ENCODE peak calls at places on chromosome 16, in nine cellular contexts. E, V, T, I, W, J, Y, G and B are unnamed samples.

GRCh38 chr16:56980792-56981724 is 8.3 kb upstream of the NLRC5 start:
- DNase-seq in E (no peak), G (no peak), V (no peak), W (no peak), J (no peak), I (no peak), Y (no peak), T (no peak), B (no peak)

GRCh38 chr16:1691956-1692355 is 13.9 kb downstream of the JPT2 start:
- DNase-seq in W (no peak), G (peak), I (no peak), J (no peak), V (no peak), T (peak), Y (no peak), E (no peak), B (no peak)

GRCh38 chr16:85738878-85739715 is 11.8 kb downstream of the C16orf74 start:
- DNase-seq in T (no peak), W (no peak), Y (no peak), V (no peak), J (no peak), E (no peak), G (no peak), I (no peak), B (no peak)

GRCh38 chr16:85253127-85253941 is 141.1 kb upstream of the CIBAR2 start:
- DNase-seq in Y (peak), E (peak), G (peak), I (no peak), V (no peak), W (peak), T (peak), J (peak), B (peak)

GRCh38 chr16:63928421-63928820 is 1193.4 kb downstream of the CDH11 start:
- DNase-seq in E (no peak), T (no peak), Y (no peak), I (no peak), J (no peak), G (no peak), V (no peak), W (no peak), B (no peak)

GRCh38 chr16:13554643-13555042 is 365.3 kb upstream of the ERCC4 start:
- DNase-seq in W (no peak), I (no peak), V (no peak), G (no peak), J (no peak), Y (no peak), T (no peak), E (no peak), B (no peak)

GRCh38 chr16:48433116-48433848 is 48.1 kb upstream of the SIAH1 start:
- DNase-seq in I (no peak), G (no peak), Y (no peak), V (no peak), J (no peak), E (no peak), T (no peak), W (no peak), B (no peak)

GRCh38 chr16:54817432-54817831 is 113.2 kb upstream of the IRX5 start:
- DNase-seq in G (peak), J (no peak), V (no peak), T (no peak), E (no peak), Y (no peak), I (no peak), W (no peak), B (no peak)

GRCh38 chr16:68284847-68285246 is 20.5 kb downstream of the SLC7A6 start:
- DNase-seq in G (no peak), Y (no peak), W (no peak), I (no peak), T (no peak), E (no peak), V (no peak), J (no peak), B (no peak)

GRCh38 chr16:79211581-79211980 is 389.0 kb downstream of the MAF start:
- DNase-seq in J (no peak), Y (no peak), E (no peak), I (peak), G (no peak), W (no peak), V (no peak), T (no peak), B (no peak)

GRCh38 chr16:30567991-30568638 is 3.4 kb downstream of the ZNF688 start:
- DNase-seq in E (no peak), G (peak), T (peak), Y (no peak), V (no peak), J (no peak), W (no peak), I (no peak), B (no peak)

DNA sequence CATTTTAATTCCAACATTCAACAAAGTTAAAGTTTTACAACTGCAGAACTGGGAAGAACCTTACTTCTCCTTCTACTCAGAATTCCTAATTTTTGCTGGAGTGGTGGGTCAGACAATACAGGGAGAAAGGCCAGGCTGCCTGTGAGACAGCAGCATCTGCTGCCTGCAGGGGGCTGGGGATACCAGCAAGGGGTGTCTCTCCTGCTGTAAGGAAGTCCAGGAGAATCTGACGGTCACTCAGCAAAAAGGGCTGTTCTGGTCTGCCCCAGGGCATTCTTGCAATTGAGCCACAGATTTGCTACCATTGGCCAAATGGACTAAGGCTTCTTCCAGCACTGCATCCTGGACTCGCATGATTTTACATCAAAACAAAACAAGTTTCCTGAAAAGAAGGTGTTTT is 426.6 kb upstream of the CDH11 start:
- DNase-seq in J (no peak), Y (no peak), T (peak), W (no peak), G (no peak), V (no peak), I (no peak), E (no peak), B (no peak)
- TF ChIP-seq CTCF in J (no peak), Y (no peak), T (peak), W (no peak), G (no peak), V (no peak), I (no peak), E (no peak), B (no peak)

DNA sequence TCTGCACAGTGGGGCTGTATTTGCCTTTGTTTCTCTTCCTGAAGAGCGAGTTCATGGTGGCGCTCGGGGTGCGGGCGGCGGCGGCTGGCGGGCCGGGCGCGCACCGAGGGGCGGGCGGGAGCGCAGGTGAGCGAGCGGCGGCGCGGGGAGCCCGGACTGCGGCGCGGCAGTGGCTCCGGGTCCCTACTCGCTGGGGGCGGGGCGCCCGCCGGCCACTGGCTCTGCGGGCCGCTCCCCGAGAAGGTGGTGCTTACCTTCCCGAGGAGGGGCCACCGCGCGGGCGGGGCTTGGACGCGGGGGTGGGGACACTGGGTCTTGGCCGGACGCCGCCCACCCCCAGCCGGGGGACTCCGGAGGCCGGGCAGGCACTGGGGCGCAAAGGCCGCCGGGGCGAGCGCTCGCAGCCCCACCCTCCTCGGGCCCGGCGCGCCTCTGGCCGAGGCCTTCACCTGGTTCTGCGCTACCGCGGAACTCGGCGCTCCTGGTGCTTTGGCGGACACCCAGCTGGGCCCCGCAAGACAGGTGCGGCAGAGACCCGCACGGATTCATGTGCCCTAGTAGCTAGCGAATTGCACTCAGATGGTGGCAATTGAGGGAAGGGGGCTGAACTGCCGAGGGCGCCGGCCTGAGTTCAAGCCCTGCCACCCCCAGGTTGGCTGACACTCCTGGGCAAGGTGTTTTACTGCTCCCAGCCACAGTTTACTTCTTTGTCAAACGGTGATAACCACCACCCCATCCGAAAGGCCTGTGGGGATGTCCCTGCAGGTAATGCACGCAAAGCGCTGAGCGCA is at the start of gene PPL:
- DNase-seq in V (peak), G (peak), E (peak), I (peak), W (peak), Y (peak), J (peak), T (no peak), B (peak)
- TF ChIP-seq POLR2A in V (no peak), G (peak), E (peak), I (no peak), W (peak), Y (no peak), J (no peak), T (no peak), B (peak)

GRCh38 chr16:576823-577201 is 7.0 kb downstream of the PIGQ start:
- DNase-seq in J (no peak), G (no peak), I (no peak), Y (no peak), W (no peak), E (no peak), V (no peak), T (no peak), B (no peak)
- TF ChIP-seq CTCF in J (no peak), G (no peak), I (no peak), Y (no peak), W (no peak), E (no peak), V (no peak), T (peak), B (no peak)

DNA sequence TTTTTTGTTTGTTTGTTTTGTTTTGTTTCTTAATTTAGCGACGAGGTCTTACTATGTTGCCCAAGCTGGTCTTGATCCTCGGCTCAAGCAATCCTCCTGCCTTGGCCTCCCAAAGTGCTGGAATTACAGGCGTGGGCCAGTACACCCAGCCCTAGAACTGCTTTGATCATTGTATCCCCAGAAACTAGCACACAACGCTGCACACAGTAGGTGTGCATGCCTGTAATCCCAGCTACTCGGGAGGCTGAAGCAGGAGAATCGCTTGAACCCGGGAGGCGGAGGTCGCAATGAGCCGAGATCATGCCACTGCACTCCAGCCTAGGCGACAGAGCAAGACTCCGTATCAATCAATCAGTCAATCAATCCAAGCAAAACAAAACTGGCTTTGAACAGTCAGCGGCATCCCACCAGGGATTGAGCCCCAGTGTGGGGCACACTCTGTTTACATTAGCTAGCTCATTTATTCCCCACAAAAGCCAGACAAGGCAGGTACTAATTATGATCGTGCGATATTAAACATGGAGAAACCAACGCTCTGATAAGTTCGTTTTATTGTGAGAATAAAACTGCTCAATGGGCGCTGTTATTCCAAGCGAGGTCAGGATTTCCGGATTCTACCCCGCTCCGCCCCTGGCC is 553 bp upstream of the VPS4A start:
- DNase-seq in Y (peak), E (no peak), G (no peak), J (no peak), T (no peak), V (no peak), I (no peak), W (no peak), B (peak)
- TF ChIP-seq POLR2A in Y (no peak), E (no peak), G (no peak), J (no peak), T (no peak), V (no peak), I (no peak), W (no peak), B (no peak)

GRCh38 chr16:50507397-50507796 is 40.8 kb upstream of the NKD1 start:
- DNase-seq in Y (no peak), I (no peak), T (no peak), E (no peak), V (no peak), W (no peak), G (no peak), J (no peak), B (no peak)
- TF ChIP-seq CTCF in Y (no peak), I (no peak), T (no peak), E (no peak), V (no peak), W (no peak), G (no peak), J (no peak), B (no peak)